ENCODE peak calls at places on chromosome 10, in seven cellular contexts. F, R, A, N, Q, X and Y are unnamed samples.

GRCh38 chr10:4100324-4100826 is 315.4 kb upstream of the KLF6 start:
- DNase-seq in X (no peak), N (no peak), Q (no peak), A (no peak), F (no peak), R (no peak), Y (no peak)

GRCh38 chr10:102669206-102670064 is 25.2 kb downstream of the TRIM8 start:
- DNase-seq in N (peak; percentile 89), X (peak; percentile 82), Q (no peak), R (peak; percentile 89), F (peak; percentile 48), A (no peak), Y (no peak)

GRCh38 chr10:70162892-70163201 is 7.5 kb downstream of the SAR1A start:
- DNase-seq in R (no peak), Q (no peak), A (no peak), F (no peak), N (no peak), X (no peak), Y (no peak)

GRCh38 chr10:61662794-61663259 is at the start of gene CABCOCO1:
- DNase-seq in N (peak; percentile 86), A (peak; percentile 67), X (peak; percentile 71), Q (peak; percentile 68), R (peak; percentile 2), F (peak; percentile 91), Y (peak; percentile 8)

GRCh38 chr10:51718804-51719291 is 19.5 kb upstream of the CSTF2T start:
- DNase-seq in N (no peak), X (no peak), Q (no peak), F (no peak), R (no peak), A (no peak), Y (no peak)

GRCh38 chr10:104472957-104473745 is 119.5 kb downstream of the CFAP58 start:
- DNase-seq in R (no peak), F (no peak), X (peak; percentile 71), Q (no peak), N (no peak), A (peak; percentile 30), Y (no peak)

GRCh38 chr10:69321865-69322264 is 43.6 kb downstream of the HK1 start:
- DNase-seq in F (no peak), N (no peak), X (no peak), R (no peak), Q (peak; percentile 85), A (no peak), Y (no peak)

GRCh38 chr10:24929904-24930303 is 22.5 kb downstream of the PRTFDC1 start:
- DNase-seq in F (no peak), X (no peak), N (no peak), R (no peak), A (no peak), Q (no peak), Y (no peak)

GRCh38 chr10:91567815-91568214 is 65.1 kb downstream of the PPP1R3C start:
- DNase-seq in Q (no peak), R (no peak), A (no peak), X (no peak), N (no peak), F (no peak), Y (no peak)

GRCh38 chr10:133273534-133274143 is 3.0 kb downstream of the ADAM8 start:
- DNase-seq in Q (no peak), F (peak; percentile 75), A (no peak), R (no peak), X (no peak), N (no peak), Y (no peak)

GRCh38 chr10:89793649-89794254 is 92.4 kb downstream of the KIF20B start:
- DNase-seq in A (peak; percentile 41), N (no peak), X (no peak), Q (peak; percentile 73), R (no peak), F (no peak), Y (peak; percentile 63)

GRCh38 chr10:71213127-71213616 is 802 bp downstream of the UNC5B start:
- DNase-seq in A (peak; percentile 87), N (peak; percentile 66), F (peak; percentile 82), Q (peak; percentile 56), X (peak; percentile 79), R (no peak), Y (no peak)

GRCh38 chr10:92846-93245 is 42.4 kb upstream of the ZMYND11 start:
- DNase-seq in A (no peak), N (no peak), R (no peak), F (no peak), Q (no peak), X (no peak), Y (no peak)

GRCh38 chr10:3330687-3331086 is 158.1 kb upstream of the PITRM1 start:
- DNase-seq in R (no peak), N (no peak), Q (no peak), A (no peak), F (no peak), X (no peak), Y (peak; percentile 25)

GRCh38 chr10:24872049-24872789 is 80.2 kb downstream of the PRTFDC1 start:
- DNase-seq in A (no peak), X (no peak), Q (no peak), R (no peak), F (no peak), N (no peak), Y (no peak)

GRCh38 chr10:103685880-103686669 is 169.3 kb downstream of the SH3PXD2A start:
- DNase-seq in R (peak; percentile 59), N (peak; percentile 97), X (peak; percentile 82), Q (peak; percentile 60), A (peak; percentile 60), F (peak; percentile 85), Y (peak; percentile 82)

GRCh38 chr10:79277579-79277978 is 69.7 kb upstream of the PPIF start:
- DNase-seq in X (no peak), R (no peak), F (no peak), A (no peak), N (no peak), Q (no peak), Y (no peak)

GRCh38 chr10:100799881-100800280 is 54.5 kb downstream of the PAX2 start:
- DNase-seq in R (no peak), N (no peak), F (no peak), X (no peak), Q (no peak), A (no peak), Y (no peak)

GRCh38 chr10:33116293-33116697 is 158.3 kb upstream of the ITGB1 start:
- DNase-seq in A (no peak), R (no peak), F (no peak), N (peak; percentile 68), Q (peak; percentile 81), X (no peak), Y (peak; percentile 68)

GRCh38 chr10:78894841-78895195 is 173.9 kb upstream of the ZMIZ1 start:
- DNase-seq in A (no peak), F (no peak), R (no peak), N (no peak), X (no peak), Q (no peak), Y (no peak)

GRCh38 chr10:77501152-77501845 is 136.3 kb downstream of the KCNMA1 start:
- DNase-seq in N (no peak), F (no peak), R (peak; percentile 66), Q (no peak), X (no peak), A (no peak), Y (no peak)

GRCh38 chr10:4763960-4764428 is 62.0 kb upstream of the AKR1E2 start:
- DNase-seq in N (no peak), X (no peak), F (no peak), Q (peak; percentile 76), R (no peak), A (no peak), Y (no peak)

DNA sequence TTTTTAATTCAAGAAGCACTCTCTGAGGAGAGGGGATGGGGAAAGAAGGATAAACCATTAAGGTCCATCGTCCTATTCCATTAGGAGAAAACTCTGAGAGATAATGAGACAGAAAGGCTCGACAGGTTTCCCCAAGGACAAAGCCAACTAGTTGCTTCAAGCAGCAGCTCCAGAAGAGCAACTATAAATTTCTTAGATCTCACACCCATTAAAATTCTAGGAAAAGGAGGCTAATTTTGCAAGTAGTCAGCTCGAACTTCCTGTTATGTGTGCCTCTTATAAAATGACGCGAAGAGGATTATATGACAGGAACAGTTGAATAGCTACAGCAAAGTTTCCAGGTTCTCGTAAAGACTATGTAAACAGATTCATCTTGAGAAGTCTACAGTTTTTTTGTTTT is 52.0 kb upstream of the ST8SIA6 start:
- DNase-seq in F (no peak), Q (no peak), A (no peak), X (no peak), R (no peak), N (no peak), Y (no peak)
- TF ChIP-seq POLR2A in F (no peak), Q (no peak), A (no peak), X (no peak), R (no peak), N (no peak), Y (no peak)

GRCh38 chr10:14240253-14241189 is 90.2 kb downstream of the FRMD4A start:
- DNase-seq in A (no peak), F (no peak), R (no peak), Q (no peak), N (peak; percentile 52), X (no peak), Y (no peak)
- TF ChIP-seq CTCF in A (no peak), F (no peak), R (no peak), Q (no peak), N (no peak), X (no peak), Y (no peak)

GRCh38 chr10:12350167-12350872 is 973 bp downstream of the CAMK1D start:
- DNase-seq in X (no peak), N (no peak), A (peak; percentile 10), R (no peak), F (peak; percentile 90), Q (peak; percentile 35), Y (no peak)
- TF ChIP-seq POLR2A in X (no peak), N (no peak), A (no peak), R (no peak), F (no peak), Q (no peak), Y (no peak)

DNA sequence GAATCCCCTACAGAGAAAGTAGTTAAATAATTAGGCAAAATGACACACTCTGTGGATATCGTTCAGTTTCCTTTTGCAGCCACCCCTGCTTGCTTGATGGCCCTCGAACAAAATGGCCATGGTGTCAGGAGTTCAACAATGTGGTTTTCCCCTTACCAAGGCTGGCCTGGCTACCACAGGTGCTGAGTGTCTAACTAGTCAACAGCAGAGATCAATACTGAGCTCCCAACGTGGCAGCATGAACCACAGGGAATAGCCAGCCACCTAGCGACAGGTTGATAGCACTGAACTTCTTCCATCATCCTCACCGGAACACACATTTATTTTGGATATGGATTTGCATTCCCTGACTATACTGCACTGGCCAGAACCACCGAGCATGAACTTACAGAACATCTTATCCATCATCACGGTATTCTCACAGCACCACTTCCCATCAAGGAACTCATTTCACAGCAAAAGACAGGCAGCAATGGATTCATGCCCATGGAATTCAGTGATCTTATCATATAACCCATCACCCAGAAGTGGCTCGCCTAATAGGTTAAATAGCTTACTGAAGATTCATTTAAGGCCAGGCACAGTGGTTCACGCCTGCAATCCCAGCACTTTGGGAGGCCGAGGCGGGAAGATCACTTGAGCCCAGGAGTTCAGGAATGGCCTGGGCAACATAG is 6.3 kb downstream of the C10orf67 start:
- DNase-seq in A (no peak), X (no peak), R (no peak), F (no peak), Q (no peak), N (no peak), Y (no peak)
- TF ChIP-seq CTCF in A (no peak), X (no peak), R (no peak), F (no peak), Q (no peak), N (peak; percentile 56), Y (no peak)

GRCh38 chr10:56068040-56068439 is 293.0 kb downstream of the ZWINT start:
- DNase-seq in R (no peak), Q (no peak), X (no peak), N (no peak), A (no peak), F (no peak), Y (no peak)
- TF ChIP-seq POLR2A in R (no peak), Q (no peak), X (no peak), N (no peak), A (no peak), F (no peak), Y (no peak)